ENCODE peak calls at places on chromosome 2, in ten cellular contexts. W, U, X, D, B, L, Q, V, Z and O are unnamed samples.
A peak's percentile ranks its signal among the peaks of the same experiment; 100 is the strongest.

GRCh38 chr2:105427485-105427884 is 28.6 kb upstream of the FHL2 start:
- DNase-seq in W (no peak), U (no peak), X (no peak), D (no peak), B (no peak), L (no peak), Q (no peak), V (no peak), Z (no peak), O (no peak)

GRCh38 chr2:198453866-198454265 is 649.5 kb downstream of the PLCL1 start:
- DNase-seq in W (no peak), U (no peak), X (no peak), D (no peak), B (no peak), L (no peak), Q (no peak), V (no peak), Z (no peak), O (no peak)

GRCh38 chr2:218998414-218999002 is 5.3 kb upstream of the CRYBA2 start:
- DNase-seq in W (no peak), U (no peak), X (no peak), D (no peak), B (no peak), L (no peak), Q (no peak), V (no peak), Z (no peak), O (no peak)

GRCh38 chr2:1605659-1606400 is 138.5 kb downstream of the PXDN start:
- DNase-seq in W (no peak), U (peak; percentile 89), X (peak; percentile 53), D (no peak), B (no peak), L (peak; percentile 12), Q (peak; percentile 48), V (no peak), Z (no peak), O (no peak)

GRCh38 chr2:215418064-215418963 is 17.6 kb downstream of the FN1 start:
- DNase-seq in W (no peak), U (no peak), X (no peak), D (no peak), B (no peak), L (no peak), Q (no peak), V (peak; percentile 36), Z (no peak), O (no peak)

GRCh38 chr2:128641421-128642095 is 322.9 kb upstream of the HS6ST1 start:
- DNase-seq in W (no peak), U (no peak), X (peak; percentile 5), D (no peak), B (no peak), L (no peak), Q (no peak), V (no peak), Z (no peak), O (no peak)

GRCh38 chr2:71503827-71504226 is 50.5 kb downstream of the DYSF start:
- DNase-seq in W (no peak), U (peak; percentile 32), X (peak; percentile 64), D (no peak), B (no peak), L (no peak), Q (no peak), V (no peak), Z (peak; percentile 61), O (no peak)

GRCh38 chr2:76938153-76938552 is 584.0 kb downstream of the LRRTM4 start:
- DNase-seq in W (no peak), U (no peak), X (no peak), D (no peak), B (no peak), L (no peak), Q (no peak), V (no peak), Z (no peak), O (no peak)

DNA sequence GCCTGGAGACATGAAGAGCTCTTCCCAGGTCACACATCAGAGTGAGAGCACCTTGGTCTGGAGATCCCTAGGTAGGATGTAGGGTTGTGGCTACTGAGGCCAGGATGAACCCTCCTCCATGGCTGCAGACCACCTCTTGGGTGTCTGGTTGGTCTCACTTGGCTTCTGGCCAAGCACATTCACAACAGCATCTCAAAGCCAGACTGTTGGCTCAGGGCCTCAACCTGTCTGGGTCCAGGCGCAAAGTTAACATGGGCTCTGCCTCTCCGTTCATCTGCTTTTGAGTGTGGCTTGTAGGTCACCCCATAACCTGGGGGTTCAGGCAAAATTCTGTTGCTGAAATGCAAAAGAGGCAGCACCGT is 40.1 kb downstream of the RHOB start:
- DNase-seq in W (no peak), U (no peak), X (no peak), D (no peak), B (no peak), L (no peak), Q (no peak), V (no peak), Z (no peak), O (no peak)
- TF ChIP-seq CTCF in W (no peak), U (no peak), X (no peak), D (no peak), B (no peak), L (no peak), Q (no peak), V (no peak), Z (no peak), O (no peak)

GRCh38 chr2:43218221-43218549 is 8.2 kb downstream of the ZFP36L2 start:
- DNase-seq in W (peak; percentile 54), U (peak; percentile 44), X (no peak), D (no peak), B (no peak), L (no peak), Q (peak; percentile 55), V (no peak), Z (no peak), O (no peak)

GRCh38 chr2:43220982-43221659 is 5.3 kb downstream of the ZFP36L2 start:
- DNase-seq in W (peak; percentile 86), U (peak; percentile 84), X (peak; percentile 64), D (peak; percentile 25), B (no peak), L (peak; percentile 56), Q (peak; percentile 94), V (no peak), Z (no peak), O (no peak)

GRCh38 chr2:43220229-43220981 is 6.0 kb downstream of the ZFP36L2 start:
- DNase-seq in W (no peak), U (peak; percentile 65), X (no peak), D (peak; percentile 7), B (no peak), L (no peak), Q (no peak), V (peak; percentile 22), Z (no peak), O (no peak)

GRCh38 chr2:43218550-43219382 is 7.6 kb downstream of the ZFP36L2 start:
- DNase-seq in W (peak; percentile 63), U (peak; percentile 39), X (peak; percentile 63), D (peak; percentile 93), B (peak; percentile 44), L (peak; percentile 88), Q (peak; percentile 30), V (peak; percentile 40), Z (no peak), O (peak; percentile 54)

DNA sequence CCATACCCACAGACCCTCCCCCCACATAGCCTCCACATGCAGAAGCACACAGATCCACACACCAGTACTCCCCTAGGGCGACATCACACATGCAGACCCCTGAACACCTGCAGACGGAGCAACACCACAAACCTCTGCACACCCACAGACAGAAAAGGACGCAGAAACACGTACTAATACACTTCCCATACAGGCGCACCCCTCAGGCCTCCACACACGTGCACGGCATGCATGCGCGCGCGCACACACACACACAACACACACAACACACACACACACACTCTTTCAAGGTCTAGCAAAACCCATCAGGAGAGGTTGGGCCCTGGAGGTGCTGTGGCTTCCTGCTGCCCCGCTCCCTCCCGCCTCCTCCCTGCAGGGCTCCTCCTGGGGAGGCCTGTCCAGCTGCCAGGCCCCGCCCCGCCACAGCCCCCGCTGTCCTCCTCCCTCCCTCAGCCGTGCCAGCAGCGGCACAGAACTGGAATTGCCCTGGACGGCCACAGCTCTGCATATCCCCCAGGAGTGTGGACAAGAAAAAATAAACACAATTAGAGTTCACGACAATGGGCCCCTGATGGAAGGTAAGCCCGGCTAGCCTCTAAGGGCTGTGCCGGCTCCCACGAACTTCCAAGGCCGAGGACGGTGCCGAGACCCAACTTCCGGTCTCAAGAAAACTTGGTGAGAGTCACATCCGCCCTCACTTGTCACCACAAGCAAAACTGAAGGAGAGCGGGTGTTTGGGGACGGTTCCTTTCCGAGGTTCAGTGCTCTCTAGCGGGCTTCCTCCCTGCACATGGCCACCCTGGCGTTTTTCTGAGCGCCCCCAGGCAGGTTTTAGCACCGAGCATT is 6.8 kb downstream of the ZFP36L2 start:
- DNase-seq in W (peak; percentile 88), U (peak; percentile 88), X (peak; percentile 91), D (peak; percentile 94), B (peak; percentile 58), L (peak; percentile 90), Q (peak; percentile 87), V (peak; percentile 79), Z (no peak), O (peak; percentile 83)
- TF ChIP-seq CTCF in W (no peak), U (no peak), X (no peak), D (peak; percentile 26), B (no peak), L (no peak), Q (no peak), V (peak; percentile 25), Z (no peak), O (no peak)

GRCh38 chr2:168952424-168952823 is 51.3 kb downstream of the G6PC2 start:
- DNase-seq in W (no peak), U (no peak), X (no peak), D (no peak), B (no peak), L (no peak), Q (no peak), V (no peak), Z (no peak), O (no peak)

GRCh38 chr2:168945508-168945907 is 44.4 kb downstream of the G6PC2 start:
- DNase-seq in W (no peak), U (no peak), X (no peak), D (no peak), B (no peak), L (no peak), Q (no peak), V (no peak), Z (no peak), O (no peak)

GRCh38 chr2:168951871-168952270 is 50.8 kb downstream of the G6PC2 start:
- DNase-seq in W (no peak), U (no peak), X (no peak), D (no peak), B (no peak), L (no peak), Q (no peak), V (no peak), Z (no peak), O (no peak)

GRCh38 chr2:168949324-168949723 is 48.2 kb downstream of the G6PC2 start:
- DNase-seq in W (no peak), U (no peak), X (no peak), D (no peak), B (no peak), L (no peak), Q (no peak), V (no peak), Z (no peak), O (no peak)

GRCh38 chr2:168948621-168949212 is 47.6 kb downstream of the G6PC2 start:
- DNase-seq in W (no peak), U (peak; percentile 52), X (no peak), D (peak; percentile 37), B (no peak), L (peak; percentile 5), Q (no peak), V (peak; percentile 60), Z (no peak), O (peak; percentile 5)
- TF ChIP-seq CTCF in W (no peak), U (peak; percentile 67), X (peak; percentile 35), D (peak; percentile 70), B (peak; percentile 44), L (peak; percentile 74), Q (peak; percentile 64), V (peak; percentile 84), Z (peak; percentile 69), O (peak; percentile 28)

DNA sequence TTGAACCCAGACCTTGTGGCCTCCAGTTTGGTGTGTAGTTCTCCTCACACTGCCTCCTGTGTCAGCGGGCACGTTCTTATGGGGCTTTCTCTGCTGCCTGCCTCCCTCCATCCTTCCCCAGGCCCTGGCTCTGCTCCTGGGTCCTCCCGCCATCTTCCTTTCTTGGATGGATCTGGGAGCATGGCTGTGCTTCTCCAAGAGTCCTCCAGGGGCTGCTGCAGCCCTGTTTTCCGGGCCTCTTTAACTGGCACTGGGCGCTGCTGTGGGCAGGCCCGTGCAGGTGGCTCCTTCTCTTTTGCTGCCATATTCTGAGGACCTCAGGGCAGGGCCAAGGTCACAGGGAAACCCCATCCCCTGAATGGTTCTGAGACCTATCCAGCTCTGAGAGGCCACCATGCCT is 17.8 kb downstream of the THNSL2 start:
- DNase-seq in W (no peak), U (no peak), X (no peak), D (no peak), B (no peak), L (no peak), Q (no peak), V (peak; percentile 31), Z (no peak), O (no peak)
- TF ChIP-seq CTCF in W (no peak), U (no peak), X (no peak), D (peak; percentile 38), B (no peak), L (no peak), Q (peak; percentile 15), V (peak; percentile 38), Z (peak; percentile 53), O (no peak)